ENCODE peak calls at places on chromosomes 5 and 9, in six cellular contexts. F is cardiac muscle cell, B is WERI-Rb-1, L is adrenal gland, O is HCT116, W is upper lobe of right lung. C is an unnamed sample.

GRCh38 chr5:175246242-175246891 is 197.6 kb downstream of the DRD1 start:
- DNase-seq in O (peak; percentile 84), W (no peak), L (no peak), F (peak; percentile 10), B (no peak), C (no peak)

GRCh38 chr5:108687599-108688220 is 60.0 kb upstream of the FER start:
- DNase-seq in B (no peak), W (no peak), F (peak; percentile 30), O (no peak), L (no peak), C (no peak)

GRCh38 chr9:137403281-137403680 is 19.7 kb downstream of the EXD3 start:
- DNase-seq in L (no peak), B (no peak), F (no peak), O (no peak), W (no peak), C (no peak)

GRCh38 chr5:9054821-9055589 is 490.9 kb downstream of the SEMA5A start:
- DNase-seq in W (no peak), O (no peak), L (no peak), B (no peak), F (no peak), C (no peak)

GRCh38 chr5:181243521-181244307 is at the start of gene RACK1:
- DNase-seq in O (peak; percentile 81), L (peak; percentile 85), F (peak; percentile 92), B (peak; percentile 80), W (peak; percentile 93), C (no peak)

GRCh38 chr5:22651355-22651754 is 201.8 kb downstream of the CDH12 start:
- DNase-seq in B (peak; percentile 65), L (no peak), O (no peak), F (no peak), W (no peak), C (no peak)

GRCh38 chr9:126232461-126232860 is 94.2 kb upstream of the MVB12B start:
- DNase-seq in O (no peak), W (no peak), F (no peak), B (no peak), L (no peak), C (no peak)

GRCh38 chr9:81879501-81879916 is 48.7 kb upstream of the SPATA31D4 start:
- DNase-seq in B (no peak), W (no peak), F (no peak), O (no peak), L (no peak), C (no peak)

GRCh38 chr5:147391781-147392180 is 118.1 kb downstream of the DPYSL3 start:
- DNase-seq in F (peak; percentile 87), B (peak; percentile 44), L (peak; percentile 76), O (peak; percentile 38), W (no peak), C (no peak)

GRCh38 chr5:33153891-33154290 is 286.9 kb upstream of the TARS1 start:
- DNase-seq in O (no peak), L (no peak), F (no peak), B (no peak), W (no peak), C (no peak)

GRCh38 chr5:42397267-42397666 is 26.0 kb upstream of the GHR start:
- DNase-seq in O (no peak), F (no peak), W (peak; percentile 48), L (no peak), B (no peak), C (no peak)

GRCh38 chr5:125126050-125126449 is 379.6 kb upstream of the ZNF608 start:
- DNase-seq in W (no peak), L (no peak), O (no peak), B (no peak), F (no peak), C (no peak)

GRCh38 chr5:32020971-32021370 is 153.1 kb downstream of the GOLPH3 start:
- DNase-seq in O (no peak), B (no peak), F (no peak), L (no peak), W (no peak), C (no peak)

GRCh38 chr5:76209297-76209696 is 126.1 kb downstream of the SV2C start:
- DNase-seq in F (no peak), L (no peak), W (no peak), B (no peak), O (no peak), C (no peak)

GRCh38 chr5:173457482-173457881 is 129.3 kb upstream of the STC2 start:
- DNase-seq in F (peak; percentile 60), O (no peak), L (no peak), W (no peak), B (no peak), C (no peak)

GRCh38 chr5:9174446-9174845 is 371.4 kb downstream of the SEMA5A start:
- DNase-seq in F (no peak), W (no peak), L (no peak), B (no peak), O (no peak), C (no peak)

GRCh38 chr5:1507961-1508678 is 15.6 kb downstream of the LPCAT1 start:
- DNase-seq in F (no peak), O (no peak), W (peak; percentile 52), L (no peak), B (peak; percentile 81), C (no peak)

GRCh38 chr5:171607863-171608262 is 177.8 kb upstream of the SMIM23 start:
- DNase-seq in B (no peak), W (no peak), L (no peak), F (no peak), O (no peak), C (no peak)

GRCh38 chr5:66013906-66014305 is 87.5 kb downstream of the ERBIN start:
- DNase-seq in L (no peak), B (no peak), O (no peak), W (no peak), F (no peak), C (no peak)

GRCh38 chr9:755454-756381 is 85.8 kb upstream of the DMRT1 start:
- DNase-seq in O (peak; percentile 40), F (peak; percentile 90), B (no peak), L (no peak), W (no peak), C (no peak)

GRCh38 chr5:69231851-69232250 is 2.8 kb upstream of the CDK7 start:
- DNase-seq in O (no peak), F (no peak), W (peak; percentile 11), B (no peak), L (no peak), C (no peak)

GRCh38 chr9:94083384-94083783 is 880 bp upstream of the PTPDC1 start:
- DNase-seq in W (no peak), O (no peak), B (no peak), L (no peak), F (peak; percentile 79), C (no peak)

GRCh38 chr5:53257806-53258373 is 148.3 kb upstream of the MOCS2 start:
- DNase-seq in W (no peak), L (no peak), B (no peak), O (no peak), F (no peak), C (no peak)

GRCh38 chr5:169667896-169668674 is 31.0 kb downstream of the DOCK2 start:
- DNase-seq in B (no peak), W (no peak), L (no peak), O (no peak), F (no peak), C (no peak)

GRCh38 chr5:112109331-112109993 is 309.6 kb downstream of the EPB41L4A start:
- DNase-seq in L (no peak), B (peak; percentile 15), F (peak; percentile 95), W (peak; percentile 79), O (peak; percentile 12), C (peak; percentile 16)

GRCh38 chr5:169814045-169814444 is 166.2 kb downstream of the INSYN2B start:
- DNase-seq in W (no peak), L (no peak), F (no peak), O (no peak), B (no peak), C (no peak)

DNA sequence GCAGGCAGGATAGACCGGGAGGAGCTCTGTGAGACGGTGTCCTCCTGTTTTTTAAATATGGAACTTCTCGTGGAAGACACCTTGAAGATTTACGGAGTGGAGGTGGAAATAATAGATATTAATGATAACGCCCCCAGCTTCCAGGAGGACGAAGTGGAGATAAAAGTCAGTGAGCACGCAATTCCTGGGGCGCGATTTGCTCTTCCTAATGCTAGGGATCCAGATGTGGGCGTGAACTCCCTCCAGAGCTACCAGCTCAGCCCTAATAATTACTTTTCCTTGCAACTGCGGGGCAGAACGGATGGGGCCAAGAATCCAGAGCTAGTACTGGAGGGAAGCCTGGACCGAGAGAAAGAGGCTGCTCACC is 621 bp downstream of the PCDHGA11 start:
- DNase-seq in B (no peak), W (no peak), O (no peak), L (no peak), F (no peak), C (no peak)
- H3K9me3 ChIP-seq in B (peaks cover 25% of the 10 kb centered on the region), W (peaks cover 78% of the 10 kb centered on the region), O (peaks cover 22% of the 10 kb centered on the region), L (peaks cover 86% of the 10 kb centered on the region), F (peaks cover 27% of the 10 kb centered on the region), C (no peaks in the 10 kb centered on the region)

DNA sequence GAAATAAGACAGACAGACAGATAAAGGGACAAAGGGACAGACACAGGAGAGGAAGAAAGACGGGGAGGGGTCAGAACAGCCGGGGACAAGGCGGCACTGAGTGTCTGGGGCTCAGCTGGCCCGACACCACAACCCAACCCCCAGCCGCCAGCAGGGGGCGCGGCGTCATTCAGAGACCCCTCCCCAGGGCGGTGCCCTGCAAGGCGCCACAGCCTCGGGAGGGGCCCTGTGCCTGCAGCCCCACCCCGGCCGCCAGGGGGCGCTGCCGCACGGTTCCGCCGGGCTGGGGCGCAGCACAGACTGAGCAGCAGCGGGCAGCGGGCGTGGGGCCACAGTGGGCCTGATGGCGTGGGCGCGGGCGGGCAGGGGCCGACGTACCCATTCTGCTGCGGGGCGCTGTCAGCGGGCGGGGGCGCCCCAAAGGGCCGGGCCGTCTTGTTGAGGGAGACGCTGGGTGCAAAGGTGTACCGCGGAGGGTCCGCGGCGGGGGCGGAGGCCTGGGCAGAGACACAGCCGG is 5.9 kb downstream of the PDLIM7 start:
- DNase-seq in L (no peak), B (peak; percentile 81), O (no peak), F (peak; percentile 61), W (no peak), C (no peak)
- H3K36me3 ChIP-seq in L (peaks cover 37% of the 10 kb centered on the region), B (peaks cover 20% of the 10 kb centered on the region), O (peaks cover 16% of the 10 kb centered on the region), F (peaks cover 43% of the 10 kb centered on the region), W (peaks cover 35% of the 10 kb centered on the region), C (peaks cover 38% of the 10 kb centered on the region)

DNA sequence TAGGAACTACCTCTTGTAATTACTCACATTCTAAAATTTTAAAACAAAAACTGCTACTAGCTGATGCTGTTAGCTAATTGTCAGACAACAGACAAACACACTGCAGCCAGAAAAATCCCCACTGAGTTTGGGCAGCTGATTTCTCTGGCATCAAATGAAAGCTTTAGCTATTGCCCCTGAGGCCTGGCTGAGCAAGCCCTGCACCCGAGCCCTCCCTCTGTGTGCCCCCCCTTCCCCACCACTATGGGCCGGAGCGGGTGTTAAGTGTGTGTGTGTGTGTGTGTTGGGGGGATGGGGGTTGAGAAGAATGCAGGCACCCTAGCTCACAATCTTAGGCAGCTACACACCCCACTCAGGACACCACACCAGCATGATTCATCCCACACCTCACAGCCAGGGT is 2.4 kb downstream of the NEUROG1 start:
- DNase-seq in F (no peak), B (peak; percentile 27), L (no peak), O (no peak), W (no peak), C (no peak)
- H3K9me3 ChIP-seq in F (no peaks in the 10 kb centered on the region), B (peaks cover 4% of the 10 kb centered on the region), L (no peaks in the 10 kb centered on the region), O (no peaks in the 10 kb centered on the region), W (no peaks in the 10 kb centered on the region), C (no peaks in the 10 kb centered on the region)

DNA sequence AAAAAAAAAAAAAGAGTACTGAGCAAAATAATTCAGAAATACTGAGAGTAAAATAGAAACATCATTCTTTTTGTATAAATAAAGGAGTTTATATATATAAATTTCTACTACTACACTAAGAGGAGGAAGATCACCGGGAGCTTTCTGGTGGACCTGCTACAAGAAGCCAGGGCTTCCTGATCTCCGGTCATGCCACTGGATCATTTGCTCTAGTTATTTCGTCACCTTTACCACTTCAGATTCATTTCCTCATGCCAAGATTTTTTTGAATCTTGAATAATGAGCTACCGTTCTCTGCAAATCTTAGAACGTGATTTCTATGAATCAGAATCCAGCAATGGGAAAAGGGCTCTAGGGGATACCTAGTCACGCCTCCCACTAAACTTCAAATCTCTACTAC is 51.9 kb upstream of the TBC1D9B start:
- DNase-seq in W (no peak), L (no peak), B (no peak), O (no peak), F (no peak), C (no peak)
- H3K36me3 ChIP-seq in W (peaks cover 31% of the 10 kb centered on the region), L (peaks cover 8% of the 10 kb centered on the region), B (peaks cover 7% of the 10 kb centered on the region), O (no peaks in the 10 kb centered on the region), F (peaks cover 10% of the 10 kb centered on the region), C (peaks cover 5% of the 10 kb centered on the region)